ENCODE peak calls at places on chromosomes 13 and 19, in seven cellular contexts. O is COLO829, W is coronary artery, M is NCI-H1930, L is EL, F is NCI-H524, Q is AG04450. K is an unnamed sample.

GRCh38 chr13:110266431-110266809 is 40.5 kb downstream of the COL4A1 start:
- DNase-seq in W (no peak), L (no peak), O (no peak), Q (no peak), M (no peak), F (no peak), K (no peak)

GRCh38 chr19:29010276-29010675 is 202.7 kb downstream of the UQCRFS1 start:
- DNase-seq in Q (no peak), F (no peak), W (no peak), L (no peak), O (no peak), M (no peak), K (no peak)

GRCh38 chr13:49539313-49539712 is 43.6 kb downstream of the PHF11 start:
- DNase-seq in L (no peak), W (no peak), Q (peak; percentile 42), M (no peak), O (no peak), F (no peak), K (no peak)

GRCh38 chr19:10861118-10861651 is 10.2 kb upstream of the CARM1 start:
- DNase-seq in L (peak; percentile 58), F (no peak), W (no peak), Q (no peak), O (no peak), M (no peak), K (no peak)

GRCh38 chr19:30254214-30254613 is 118.0 kb upstream of the ZNF536 start:
- DNase-seq in O (peak; percentile 30), F (no peak), M (no peak), Q (no peak), W (no peak), L (no peak), K (no peak)

GRCh38 chr13:36163809-36164308 is 32.7 kb upstream of the DCLK1 start:
- DNase-seq in O (peak; percentile 13), M (peak; percentile 96), F (peak; percentile 74), Q (peak; percentile 55), W (no peak), L (peak; percentile 70), K (peak; percentile 76)

GRCh38 chr13:31250435-31250834 is 50.7 kb downstream of the B3GLCT start:
- DNase-seq in L (no peak), W (no peak), F (no peak), Q (no peak), M (no peak), O (no peak), K (no peak)

GRCh38 chr13:112733112-112733511 is 43.3 kb downstream of the ATP11A start:
- DNase-seq in L (no peak), W (no peak), F (no peak), M (peak; percentile 52), Q (no peak), O (no peak), K (no peak)

GRCh38 chr13:90585392-90585791 is 762.1 kb upstream of the MIR17HG start:
- DNase-seq in F (no peak), W (no peak), Q (no peak), O (no peak), L (no peak), M (no peak), K (no peak)

GRCh38 chr19:53552001-53552721 is 14.2 kb downstream of the ZNF331 start:
- DNase-seq in W (no peak), M (no peak), Q (no peak), F (no peak), O (no peak), L (no peak), K (no peak)

GRCh38 chr19:21109116-21109515 is 27.1 kb downstream of the ZNF714 start:
- DNase-seq in W (no peak), Q (no peak), M (no peak), L (peak; percentile 60), O (no peak), F (no peak), K (no peak)

GRCh38 chr19:3722443-3723109 is 14.4 kb downstream of the TJP3 start:
- DNase-seq in M (no peak), W (no peak), O (no peak), Q (no peak), F (no peak), L (no peak), K (no peak)

GRCh38 chr19:32178841-32179410 is 166.5 kb upstream of the ZNF507 start:
- DNase-seq in M (no peak), Q (no peak), F (no peak), L (no peak), W (peak; percentile 56), O (no peak), K (no peak)